ENCODE peak calls at places on chromosomes 7 and 10, in six cellular contexts. B, O, N, V, Q and Y are unnamed samples.
A peak's percentile ranks its signal among the peaks of the same experiment; 100 is the strongest.

GRCh38 chr10:80946957-80947722 is 409.4 kb downstream of the SH2D4B start:
- DNase-seq in B (no peak), O (no peak), N (no peak), V (no peak), Q (no peak), Y (no peak)

GRCh38 chr10:116990276-116990800 is 14.6 kb downstream of the SHTN1 start:
- DNase-seq in B (no peak), O (no peak), N (no peak), V (no peak), Q (peak; percentile 52), Y (no peak)

GRCh38 chr10:75544381-75544780 is 113.0 kb downstream of the LRMDA start:
- DNase-seq in B (no peak), O (no peak), N (no peak), V (no peak), Q (no peak), Y (no peak)

GRCh38 chr10:128817636-128818035 is 649.4 kb upstream of the MGMT start:
- DNase-seq in B (no peak), O (no peak), N (no peak), V (no peak), Q (no peak), Y (no peak)

GRCh38 chr7:137983308-137984008 is 18.4 kb downstream of the CREB3L2 start:
- DNase-seq in B (no peak), O (peak; percentile 49), N (no peak), V (no peak), Q (no peak), Y (no peak)

GRCh38 chr10:45059632-45060031 is 58.9 kb downstream of the ZNF22 start:
- DNase-seq in B (no peak), O (no peak), N (no peak), V (no peak), Q (no peak), Y (no peak)

GRCh38 chr10:8056378-8056777 is 1.9 kb downstream of the GATA3 start:
- DNase-seq in B (peak; percentile 35), O (no peak), N (no peak), V (no peak), Q (peak; percentile 28), Y (no peak)

GRCh38 chr7:47128719-47129118 is 453.2 kb downstream of the TNS3 start:
- DNase-seq in B (no peak), O (no peak), N (no peak), V (no peak), Q (no peak), Y (no peak)

GRCh38 chr10:104045151-104046089 is 40.3 kb downstream of the COL17A1 start:
- DNase-seq in B (no peak), O (no peak), N (no peak), V (no peak), Q (peak; percentile 88), Y (peak; percentile 59)

GRCh38 chr10:128178319-128178937 is 52.2 kb upstream of the MKI67 start:
- DNase-seq in B (no peak), O (no peak), N (peak; percentile 24), V (no peak), Q (peak; percentile 64), Y (no peak)

GRCh38 chr10:13589316-13589715 is 2.6 kb downstream of the PRPF18 start:
- DNase-seq in B (no peak), O (no peak), N (no peak), V (no peak), Q (no peak), Y (no peak)

DNA sequence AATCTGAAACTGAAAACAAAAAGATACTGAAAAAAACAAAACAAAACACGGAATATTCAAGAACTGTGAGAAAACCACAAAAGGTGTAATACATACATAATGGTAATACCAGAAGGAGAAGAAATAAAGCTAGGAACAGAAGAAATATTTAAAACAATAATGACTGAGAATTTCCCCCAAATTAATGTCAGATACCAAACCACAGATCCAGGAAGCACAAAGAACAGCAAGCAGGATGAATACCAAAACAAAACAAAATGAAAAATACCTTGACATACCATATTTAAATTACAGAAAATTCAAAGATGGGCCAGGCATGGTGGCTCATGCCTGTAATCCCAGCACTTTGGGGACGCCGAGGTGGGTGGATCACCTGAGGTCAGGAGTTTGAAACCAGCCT is 57.7 kb upstream of the PARD3 start:
- DNase-seq in B (no peak), O (no peak), N (no peak), V (no peak), Q (no peak), Y (no peak)
- TF ChIP-seq CTCF in B (no peak), O (no peak), N (no peak), V (no peak), Q (no peak), Y (no peak)

DNA sequence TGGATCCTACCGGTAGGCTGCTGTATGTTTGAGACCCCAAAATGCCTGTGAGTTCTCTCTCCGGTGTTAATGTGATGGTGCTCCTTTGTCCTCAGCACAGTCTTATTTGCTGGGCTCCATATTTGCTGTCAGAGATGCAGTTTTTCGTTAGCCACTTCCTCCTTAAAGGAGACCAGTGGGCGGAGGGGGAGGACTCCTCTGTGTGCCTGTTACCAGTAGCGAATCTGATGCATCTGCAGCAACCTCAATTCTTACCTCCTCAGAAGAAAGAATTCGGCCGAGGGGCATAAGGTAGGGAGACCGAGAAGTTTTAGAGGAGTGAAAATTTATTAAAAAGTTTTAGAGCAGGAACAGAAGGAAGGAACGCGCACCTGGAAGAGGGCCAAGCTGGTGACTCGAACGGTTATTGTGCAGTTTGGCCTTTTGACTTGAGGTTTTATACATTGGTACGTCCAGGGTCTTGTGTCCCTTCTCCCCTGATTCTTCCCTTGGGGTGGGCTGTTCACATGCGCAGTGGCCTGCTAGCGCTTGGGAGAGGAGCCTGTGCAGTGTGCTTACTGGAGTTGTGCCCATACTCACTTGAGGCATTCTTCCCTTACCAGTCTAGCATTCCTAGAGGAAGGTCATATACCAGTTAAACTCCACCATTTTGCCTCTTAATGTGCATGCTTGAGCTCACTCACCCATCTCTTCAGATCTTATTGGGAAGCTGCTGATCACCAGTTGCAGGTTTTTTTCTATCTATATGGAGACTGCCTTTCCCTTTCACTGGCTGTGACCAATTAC is 49.5 kb downstream of the GNAI1 start:
- DNase-seq in B (no peak), O (no peak), N (no peak), V (no peak), Q (no peak), Y (no peak)
- H3K4me1 ChIP-seq in B (peaks cover 20% of the 10 kb centered on the region), O (peaks cover 9% of the 10 kb centered on the region), N (peaks cover 4% of the 10 kb centered on the region), V (no peaks in the 10 kb centered on the region), Q (peaks cover 47% of the 10 kb centered on the region), Y (no peaks in the 10 kb centered on the region)

GRCh38 chr7:149801002-149801566 is 27.7 kb upstream of the ZNF467 start:
- DNase-seq in B (no peak), O (no peak), N (no peak), V (no peak), Q (no peak), Y (no peak)

GRCh38 chr7:149801816-149802215 is 28.4 kb upstream of the ZNF467 start:
- DNase-seq in B (no peak), O (no peak), N (no peak), V (no peak), Q (no peak), Y (no peak)

GRCh38 chr7:149797771-149798170 is 24.4 kb upstream of the ZNF467 start:
- DNase-seq in B (no peak), O (no peak), N (no peak), V (no peak), Q (no peak), Y (no peak)

GRCh38 chr7:149800169-149800555 is 26.8 kb upstream of the ZNF467 start:
- DNase-seq in B (no peak), O (no peak), N (no peak), V (no peak), Q (no peak), Y (no peak)

GRCh38 chr7:149799397-149800168 is 26.2 kb upstream of the ZNF467 start:
- DNase-seq in B (no peak), O (no peak), N (peak; percentile 54), V (no peak), Q (peak; percentile 73), Y (peak; percentile 35)
- TF ChIP-seq CTCF in B (no peak), O (peak; percentile 36), N (peak; percentile 31), V (peak; percentile 15), Q (peak; percentile 71), Y (peak; percentile 20)

DNA sequence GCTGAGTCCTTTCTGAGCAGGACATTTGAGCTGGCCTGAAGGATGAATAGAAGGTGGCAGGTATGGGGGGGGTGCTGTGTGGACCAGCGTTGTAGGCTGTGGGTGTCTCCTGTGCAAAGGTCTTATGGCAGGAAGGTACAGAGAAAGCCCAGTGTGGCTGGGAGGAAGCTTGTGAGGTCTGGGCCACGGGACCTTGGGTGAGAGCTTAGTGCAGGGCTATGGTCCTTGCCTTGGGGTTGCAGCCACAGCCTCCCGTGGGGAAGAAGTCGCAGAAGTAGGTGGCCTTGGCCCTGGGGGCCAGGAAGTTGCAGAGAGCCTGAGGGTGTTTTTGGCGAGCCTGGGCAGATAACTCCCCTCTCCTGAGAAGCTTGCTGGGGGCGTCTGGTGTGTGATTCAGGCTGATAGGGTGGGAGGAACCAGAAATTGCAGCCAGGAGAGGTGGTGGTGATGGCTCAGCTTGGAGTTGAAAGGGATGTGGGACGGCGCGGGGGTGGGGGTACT is 172.0 kb upstream of the TNRC18 start:
- DNase-seq in B (no peak), O (peak; percentile 58), N (no peak), V (no peak), Q (no peak), Y (no peak)
- H3K4me1 ChIP-seq in B (peaks cover 84% of the 10 kb centered on the region), O (peaks cover 75% of the 10 kb centered on the region), N (peaks cover 57% of the 10 kb centered on the region), V (peaks cover 7% of the 10 kb centered on the region), Q (peaks cover 40% of the 10 kb centered on the region), Y (peaks cover 28% of the 10 kb centered on the region)

GRCh38 chr7:98360221-98361124 is 40.4 kb downstream of the BAIAP2L1 start:
- DNase-seq in B (no peak), O (no peak), N (peak; percentile 74), V (no peak), Q (peak; percentile 22), Y (peak; percentile 64)
- TF ChIP-seq CTCF in B (no peak), O (no peak), N (peak; percentile 55), V (no peak), Q (no peak), Y (no peak)

DNA sequence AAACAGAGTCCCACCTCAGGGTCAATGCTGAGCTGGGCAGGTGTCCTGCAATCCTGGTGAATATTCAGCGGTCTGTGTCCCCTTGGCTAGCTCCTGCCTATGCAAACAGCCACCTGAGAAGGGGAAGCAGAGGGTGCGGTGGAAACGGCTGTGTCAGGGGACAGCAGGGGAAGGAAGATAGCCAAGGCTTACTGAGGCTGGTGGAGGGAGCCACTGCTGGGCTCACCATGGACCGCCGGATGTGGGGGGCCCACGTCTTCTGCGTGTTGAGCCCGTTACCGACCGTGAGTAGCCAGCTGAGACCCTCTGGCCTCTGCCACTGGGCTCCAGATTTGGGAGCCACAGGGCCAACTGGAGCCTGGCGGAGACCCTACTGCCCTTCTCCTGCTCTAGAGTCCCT is at the start of gene GHRHR:
- DNase-seq in B (no peak), O (no peak), N (no peak), V (no peak), Q (no peak), Y (no peak)
- H3K4me1 ChIP-seq in B (no peaks in the 10 kb centered on the region), O (no peaks in the 10 kb centered on the region), N (no peaks in the 10 kb centered on the region), V (no peaks in the 10 kb centered on the region), Q (no peaks in the 10 kb centered on the region), Y (no peaks in the 10 kb centered on the region)

GRCh38 chr10:50621981-50622496 is 1.7 kb downstream of the SGMS1 start:
- DNase-seq in B (peak; percentile 98), O (peak; percentile 98), N (peak; percentile 95), V (peak; percentile 93), Q (peak; percentile 66), Y (peak; percentile 91)
- TF ChIP-seq CTCF in B (no peak), O (peak; percentile 14), N (no peak), V (no peak), Q (peak; percentile 3), Y (no peak)